ENCODE peak calls at places on chromosomes 4 and X, in six cellular contexts. C, W, V, F, R and M are unnamed samples. For H3K4me1 and H3K27me3, the result is how much of the 10 kb centered on the place peaks cover.

GRCh38 chrX:108033890-108034289 is 11.0 kb upstream of the VSIG1 start:
- DNase-seq in C (no peak), W (no peak), V (no peak), F (no peak), R (no peak), M (no peak)

GRCh38 chr4:132504438-132504837 is 644.7 kb upstream of the PCDH10 start:
- DNase-seq in C (no peak), W (no peak), V (no peak), F (no peak), R (no peak), M (no peak)

GRCh38 chrX:155745792-155746191 is 133.0 kb upstream of the TMLHE start:
- DNase-seq in C (no peak), W (no peak), V (peak), F (no peak), R (no peak), M (no peak)

GRCh38 chr4:82777857-82778525 is 20.6 kb downstream of the SCD5 start:
- DNase-seq in C (no peak), W (no peak), V (no peak), F (no peak), R (no peak), M (no peak)

GRCh38 chr4:142984871-142985585 is 138.9 kb upstream of the INPP4B start:
- DNase-seq in C (no peak), W (no peak), V (no peak), F (no peak), R (no peak), M (no peak)

GRCh38 chr4:175646802-175647201 is 165.3 kb downstream of the GPM6A start:
- DNase-seq in C (no peak), W (no peak), V (no peak), F (no peak), R (no peak), M (no peak)

GRCh38 chrX:123169247-123169901 is 14.7 kb upstream of the GRIA3 start:
- DNase-seq in C (no peak), W (no peak), V (no peak), F (no peak), R (no peak), M (no peak)

GRCh38 chr4:24067781-24068193 is 177.9 kb upstream of the PPARGC1A start:
- DNase-seq in C (no peak), W (no peak), V (no peak), F (no peak), R (no peak), M (peak)

GRCh38 chr4:26611879-26612278 is 28.0 kb downstream of the TBC1D19 start:
- DNase-seq in C (no peak), W (no peak), V (no peak), F (no peak), R (no peak), M (no peak)

GRCh38 chrX:136528645-136529315 is 3.2 kb upstream of the VGLL1 start:
- DNase-seq in C (no peak), W (no peak), V (no peak), F (no peak), R (no peak), M (no peak)

GRCh38 chr4:183038436-183038835 is 60.6 kb upstream of the WWC2 start:
- DNase-seq in C (no peak), W (no peak), V (no peak), F (no peak), R (no peak), M (no peak)

GRCh38 chr4:20172070-20172760 is 79.5 kb upstream of the SLIT2 start:
- DNase-seq in C (no peak), W (no peak), V (no peak), F (no peak), R (no peak), M (no peak)

GRCh38 chrX:133726211-133726630 is 259.2 kb downstream of the GPC3 start:
- DNase-seq in C (no peak), W (no peak), V (no peak), F (no peak), R (no peak), M (no peak)

GRCh38 chr4:177446571-177446970 is 4.3 kb upstream of the AGA start:
- DNase-seq in C (no peak), W (no peak), V (no peak), F (no peak), R (peak), M (no peak)

GRCh38 chr4:1072830-1073446 is 40.4 kb downstream of the RNF212 start:
- DNase-seq in C (peak), W (no peak), V (peak), F (peak), R (peak), M (no peak)

GRCh38 chrX:41922694-41923171 is 621 bp downstream of the CASK start:
- DNase-seq in C (peak), W (no peak), V (peak), F (peak), R (peak), M (no peak)

GRCh38 chr4:40811886-40812857 is 62.4 kb downstream of the NSUN7 start:
- DNase-seq in C (no peak), W (no peak), V (no peak), F (no peak), R (no peak), M (no peak)

GRCh38 chr4:184000457-184001395 is 95.6 kb downstream of the STOX2 start:
- DNase-seq in C (no peak), W (no peak), V (no peak), F (no peak), R (no peak), M (no peak)

GRCh38 chr4:99300934-99301333 is 10.1 kb upstream of the ADH1A start:
- DNase-seq in C (no peak), W (peak), V (peak), F (peak), R (no peak), M (peak)

GRCh38 chr4:165927815-165928214 is 54.8 kb downstream of the TLL1 start:
- DNase-seq in C (no peak), W (no peak), V (no peak), F (no peak), R (no peak), M (no peak)

GRCh38 chr4:173214231-173214630 is 45.6 kb downstream of the GALNT7 start:
- DNase-seq in C (no peak), W (no peak), V (no peak), F (no peak), R (no peak), M (no peak)
- H3K4me1 ChIP-seq in C (under half), W (under half), V (under half), F (under half), R (under half), M (under half)

DNA sequence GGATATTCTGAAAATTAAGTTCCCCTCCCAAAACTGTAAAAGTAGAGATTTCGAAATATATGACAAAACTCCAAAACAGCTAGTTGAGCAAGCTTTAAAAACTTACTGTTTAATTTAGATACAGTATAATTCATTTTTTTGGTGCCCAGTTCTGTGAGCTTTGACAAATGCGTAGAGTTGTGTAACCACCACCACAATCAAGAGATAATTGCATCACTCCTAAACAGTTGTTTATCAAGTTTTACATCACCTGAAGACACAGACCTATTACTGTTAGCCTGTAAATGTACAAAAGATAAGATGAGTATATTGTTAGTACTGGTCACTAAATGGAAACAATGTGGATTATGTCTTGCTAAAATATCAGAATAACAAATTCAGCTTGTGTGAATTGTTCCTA is 62.3 kb downstream of the ALG13 start:
- DNase-seq in C (no peak), W (no peak), V (no peak), F (no peak), R (no peak), M (no peak)
- H3K27me3 ChIP-seq in C (under half), W (under half), V (under half), F (under half), R (under half), M (under half)

DNA sequence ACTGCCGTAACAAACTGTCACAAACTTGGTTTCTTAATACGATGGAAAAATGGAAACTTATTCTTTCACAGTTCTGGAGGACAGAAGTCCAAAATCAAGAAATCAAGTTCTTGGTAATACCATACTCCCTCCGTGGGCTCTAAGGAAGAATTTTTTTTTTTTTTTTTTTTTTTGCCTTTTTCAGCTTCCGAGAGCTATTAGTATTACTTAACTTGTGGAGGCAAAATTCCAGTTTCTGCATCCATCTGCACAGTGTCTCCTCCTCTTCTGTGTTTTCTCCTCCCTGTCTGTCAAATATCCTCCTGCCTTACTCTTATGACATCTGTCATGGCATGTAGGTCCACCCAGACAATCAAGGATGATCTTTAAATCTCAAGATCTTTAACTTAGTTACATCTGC is 426.6 kb downstream of the SPRY1 start:
- DNase-seq in C (no peak), W (no peak), V (no peak), F (no peak), R (no peak), M (no peak)
- H3K4me1 ChIP-seq in C (under half), W (under half), V (under half), F (under half), R (under half), M (under half)

GRCh38 chrX:129545408-129545807 is 5.3 kb downstream of the OCRL start:
- DNase-seq in C (no peak), W (no peak), V (no peak), F (no peak), R (no peak), M (no peak)
- H3K27me3 ChIP-seq in C (under half), W (under half), V (under half), F (under half), R (under half), M (under half)

DNA sequence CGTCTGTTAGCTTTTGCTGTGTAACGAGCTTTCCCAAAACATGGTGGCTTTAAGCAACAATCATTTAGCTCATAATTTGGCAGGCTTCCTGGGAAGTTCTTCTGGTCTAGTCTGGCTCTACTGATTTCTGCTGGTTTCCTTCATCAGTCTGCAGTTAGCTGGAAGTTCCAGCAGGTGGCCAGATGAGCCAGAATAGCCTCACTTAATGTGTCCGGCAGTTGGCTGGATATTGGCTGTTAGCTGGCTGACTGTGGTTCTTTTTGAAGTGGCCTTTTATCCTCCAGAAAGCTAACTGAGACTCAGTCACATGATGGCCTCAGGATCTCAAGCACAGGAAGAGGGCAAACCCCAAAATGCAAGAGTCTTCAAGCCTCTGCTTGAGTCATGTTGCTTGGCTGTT is 34.9 kb downstream of the FTHL17 start:
- DNase-seq in C (no peak), W (no peak), V (peak), F (no peak), R (peak), M (no peak)
- H3K4me1 ChIP-seq in C (under half), W (under half), V (under half), F (under half), R (under half), M (under half)

GRCh38 chr4:108191269-108191914 is 22.7 kb upstream of the LEF1 start:
- DNase-seq in C (no peak), W (no peak), V (no peak), F (no peak), R (peak), M (no peak)
- H3K27me3 ChIP-seq in C (under half), W (under half), V (under half), F (under half), R (under half), M (under half)

DNA sequence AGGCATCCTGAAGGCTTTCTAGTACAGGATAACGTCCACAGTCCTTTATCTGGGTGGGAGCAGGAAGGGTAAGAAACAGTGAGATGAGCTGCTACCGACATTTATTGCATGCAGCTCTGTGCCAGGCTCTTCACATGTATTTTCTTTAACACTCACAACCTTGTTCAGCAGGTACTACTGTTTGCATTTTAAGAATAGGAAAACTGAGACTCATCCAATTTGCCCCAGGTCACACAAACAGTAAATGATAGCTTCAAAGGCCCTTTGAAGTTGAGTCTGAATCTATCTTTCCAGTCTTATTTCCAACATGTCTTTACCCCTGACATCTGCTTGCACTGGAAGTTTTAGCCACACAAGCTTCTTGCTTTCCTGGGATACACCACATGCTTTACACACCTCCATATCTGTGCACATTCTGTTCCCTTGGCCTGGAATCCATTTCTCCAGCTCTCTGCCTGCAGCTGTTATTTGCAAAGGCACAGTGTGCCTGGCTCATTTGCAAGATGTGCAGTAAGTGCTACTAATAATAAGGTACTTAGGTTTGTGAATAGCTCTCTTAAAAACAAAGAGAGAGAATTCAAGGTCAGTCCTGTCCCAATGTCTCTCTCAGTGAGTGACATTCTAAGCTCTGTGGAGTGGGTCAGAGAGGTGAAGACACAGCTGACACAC is 61.2 kb downstream of the METTL14 start:
- DNase-seq in C (no peak), W (peak), V (no peak), F (no peak), R (no peak), M (no peak)
- H3K4me1 ChIP-seq in C (under half), W (under half), V (under half), F (under half), R (under half), M (under half)

GRCh38 chr4:13543648-13544555 is at the start of gene NKX3-2:
- DNase-seq in C (no peak), W (peak), V (no peak), F (no peak), R (no peak), M (no peak)

GRCh38 chr4:13546374-13546854 is 2.1 kb upstream of the NKX3-2 start:
- DNase-seq in C (no peak), W (no peak), V (no peak), F (no peak), R (no peak), M (no peak)

GRCh38 chr4:13546855-13547562 is 2.7 kb upstream of the NKX3-2 start:
- DNase-seq in C (no peak), W (peak), V (no peak), F (no peak), R (no peak), M (no peak)

GRCh38 chr4:13544556-13545393 is 467 bp upstream of the NKX3-2 start:
- DNase-seq in C (no peak), W (peak), V (no peak), F (no peak), R (no peak), M (no peak)

GRCh38 chr4:13545394-13545808 is 1.1 kb upstream of the NKX3-2 start:
- DNase-seq in C (no peak), W (no peak), V (no peak), F (no peak), R (no peak), M (no peak)
- H3K27me3 ChIP-seq in C (half or more), W (half or more), V (under half), F (half or more), R (under half), M (under half)

GRCh38 chrX:37815366-37815765 is 32.0 kb downstream of the DYNLT3 start:
- DNase-seq in C (no peak), W (no peak), V (no peak), F (no peak), R (no peak), M (no peak)
- H3K4me1 ChIP-seq in C (under half), W (under half), V (under half), F (under half), R (under half), M (under half)